ENCODE peak calls at places on chromosome 15, in ten cellular contexts. P, Q, Y, B, J, K, T, O, W and F are unnamed samples.

GRCh38 chr15:30906366-30906765 is 2.7 kb downstream of the FAN1 start:
- DNase-seq in T (no peak), W (no peak), Q (no peak), B (no peak), P (no peak), Y (no peak), K (no peak), J (no peak), O (no peak), F (no peak)

GRCh38 chr15:92655178-92655995 is at the start of gene FAM174B:
- DNase-seq in Q (peak; percentile 65), K (peak; percentile 69), B (peak; percentile 40), T (no peak), Y (no peak), J (peak; percentile 16), O (no peak), P (no peak), W (no peak), F (peak; percentile 88)

GRCh38 chr15:95932676-95933075 is 397.8 kb upstream of the NR2F2 start:
- DNase-seq in J (no peak), B (no peak), K (no peak), O (no peak), P (no peak), W (no peak), Y (no peak), Q (no peak), T (no peak), F (no peak)

GRCh38 chr15:66763186-66764066 is 61.4 kb downstream of the SMAD6 start:
- DNase-seq in P (no peak), O (no peak), K (no peak), T (no peak), Q (no peak), Y (no peak), J (no peak), W (no peak), B (no peak), F (no peak)

GRCh38 chr15:59313703-59314332 is 58.9 kb downstream of the MYO1E start:
- DNase-seq in K (no peak), B (no peak), T (no peak), O (no peak), J (no peak), Y (no peak), Q (peak; percentile 67), W (no peak), P (no peak), F (peak; percentile 89)

GRCh38 chr15:87362531-87362930 is 894.0 kb downstream of the NTRK3 start:
- DNase-seq in B (no peak), Q (no peak), T (no peak), O (no peak), P (no peak), K (no peak), J (no peak), W (no peak), Y (no peak), F (no peak)

GRCh38 chr15:76208786-76209424 is 102.4 kb downstream of the ETFA start:
- DNase-seq in Y (no peak), K (no peak), B (no peak), T (no peak), O (no peak), Q (no peak), J (no peak), P (no peak), W (no peak), F (no peak)

GRCh38 chr15:57604502-57604901 is 12.8 kb downstream of the MYZAP start:
- DNase-seq in T (no peak), W (no peak), Y (no peak), Q (no peak), J (no peak), B (no peak), P (no peak), O (no peak), K (no peak), F (no peak)

GRCh38 chr15:76107169-76107568 is 47.4 kb downstream of the TMEM266 start:
- DNase-seq in P (no peak), J (no peak), Y (no peak), T (no peak), W (no peak), B (no peak), O (no peak), Q (no peak), K (no peak), F (no peak)

GRCh38 chr15:87877114-87877810 is 379.3 kb downstream of the NTRK3 start:
- DNase-seq in J (no peak), B (no peak), Q (no peak), O (no peak), T (no peak), K (no peak), W (no peak), P (no peak), Y (no peak), F (no peak)

GRCh38 chr15:67196672-67197363 is 57.6 kb downstream of the AAGAB start:
- DNase-seq in B (no peak), W (no peak), Y (no peak), O (no peak), Q (no peak), K (no peak), T (peak; percentile 18), P (no peak), J (no peak), F (no peak)

GRCh38 chr15:35496585-35496984 is 49.4 kb downstream of the DPH6 start:
- DNase-seq in W (no peak), J (no peak), T (no peak), O (no peak), Q (no peak), K (no peak), B (peak; percentile 7), Y (no peak), P (no peak), F (no peak)

GRCh38 chr15:67090297-67091072 is 25.1 kb downstream of the SMAD3 start:
- DNase-seq in W (no peak), Y (no peak), B (no peak), P (no peak), T (no peak), Q (no peak), J (no peak), K (no peak), O (no peak), F (no peak)

GRCh38 chr15:62803856-62804400 is 238.6 kb upstream of the TPM1 start:
- DNase-seq in T (no peak), J (no peak), P (no peak), B (no peak), Y (no peak), W (no peak), K (no peak), O (no peak), Q (no peak), F (no peak)

GRCh38 chr15:64105113-64105704 is 9.4 kb downstream of the SNX1 start:
- DNase-seq in T (no peak), J (no peak), O (no peak), W (no peak), Q (no peak), B (no peak), K (no peak), P (no peak), Y (no peak), F (no peak)

GRCh38 chr15:34753236-34753894 is 1.4 kb downstream of the GJD2 start:
- DNase-seq in T (no peak), Q (no peak), Y (no peak), O (no peak), P (no peak), B (no peak), K (no peak), J (no peak), W (no peak), F (no peak)

GRCh38 chr15:82808634-82809041 is 790 bp upstream of the WHAMM start:
- DNase-seq in K (no peak), W (no peak), O (no peak), P (no peak), T (no peak), B (no peak), Q (no peak), Y (no peak), J (no peak), F (peak; percentile 3)

GRCh38 chr15:63417721-63418120 is 36.1 kb upstream of the CA12 start:
- DNase-seq in J (no peak), Q (no peak), O (no peak), W (no peak), P (no peak), K (no peak), T (no peak), B (no peak), Y (no peak), F (no peak)

GRCh38 chr15:82315519-82316246 is 33.6 kb downstream of the GOLGA6L10 start:
- DNase-seq in Q (no peak), Y (no peak), J (no peak), O (peak; percentile 45), T (no peak), P (no peak), W (no peak), K (no peak), B (no peak), F (no peak)

GRCh38 chr15:74779162-74779648 is 2.7 kb upstream of the CSK start:
- DNase-seq in O (no peak), T (no peak), W (no peak), B (no peak), P (no peak), K (no peak), J (no peak), Q (no peak), Y (no peak), F (no peak)

GRCh38 chr15:70032509-70032908 is 65.2 kb downstream of the TLE3 start:
- DNase-seq in Q (no peak), J (no peak), Y (no peak), B (no peak), W (no peak), T (no peak), P (no peak), K (no peak), O (peak; percentile 37), F (no peak)

GRCh38 chr15:81304226-81304625 is 19.7 kb downstream of the STARD5 start:
- DNase-seq in W (no peak), T (no peak), J (no peak), P (peak; percentile 12), Y (no peak), O (peak; percentile 64), Q (no peak), K (no peak), B (no peak), F (no peak)

GRCh38 chr15:55007561-55007960 is 189.2 kb downstream of the RSL24D1 start:
- DNase-seq in T (no peak), J (no peak), Y (no peak), B (no peak), W (no peak), P (no peak), O (no peak), Q (no peak), K (no peak), F (no peak)

GRCh38 chr15:38758001-38758400 is 193.4 kb upstream of the RASGRP1 start:
- DNase-seq in K (no peak), J (no peak), Y (no peak), W (no peak), Q (no peak), T (no peak), P (no peak), O (no peak), B (no peak), F (no peak)

GRCh38 chr15:62270216-62270921 is 105.3 kb upstream of the C2CD4B start:
- DNase-seq in B (no peak), T (no peak), P (no peak), Q (no peak), Y (no peak), W (no peak), K (no peak), J (no peak), O (no peak), F (no peak)

GRCh38 chr15:55824857-55825613 is 82.1 kb upstream of the PRTG start:
- DNase-seq in W (no peak), Y (no peak), T (no peak), K (no peak), B (no peak), O (no peak), J (no peak), P (no peak), Q (no peak), F (no peak)

GRCh38 chr15:29457729-29458128 is 188.1 kb upstream of the NSMCE3 start:
- DNase-seq in K (no peak), B (no peak), J (no peak), T (no peak), P (peak; percentile 15), Q (no peak), O (no peak), Y (no peak), W (no peak), F (no peak)

GRCh38 chr15:56758770-56759449 is 25.6 kb upstream of the ZNF280D start:
- DNase-seq in B (no peak), P (no peak), J (no peak), W (no peak), K (no peak), T (no peak), Y (no peak), O (no peak), Q (no peak), F (no peak)